ENCODE peak calls at places on chromosomes 1 and 21, in five cellular contexts. M is mammary epithelial cell, T is H9, K is neuronal stem cell, I is Karpas-422. V is an unnamed sample.

GRCh38 chr1:31587720-31588423 is 11.6 kb downstream of the TINAGL1 start:
- DNase-seq in I (peak; percentile 82), T (peak; percentile 90), K (peak; percentile 46), M (no peak), V (no peak)

GRCh38 chr1:184854036-184854435 is 99.4 kb upstream of the EDEM3 start:
- DNase-seq in K (no peak), I (no peak), T (no peak), M (no peak), V (no peak)

GRCh38 chr1:51283977-51284376 is 46.4 kb downstream of the TTC39A start:
- DNase-seq in I (no peak), T (no peak), M (no peak), K (no peak), V (no peak)

GRCh38 chr1:47323475-47324105 is 9.6 kb upstream of the STIL start:
- DNase-seq in M (no peak), K (no peak), T (no peak), I (no peak), V (no peak)

GRCh38 chr1:96130432-96130831 is 591.2 kb upstream of the PTBP2 start:
- DNase-seq in T (no peak), M (no peak), K (no peak), I (no peak), V (no peak)

GRCh38 chr21:38472709-38473108 is 25.6 kb downstream of the ERG start:
- DNase-seq in M (no peak), I (no peak), K (no peak), T (peak; percentile 49), V (no peak)

GRCh38 chr1:224525411-224526040 is 90.6 kb upstream of the CNIH3 start:
- DNase-seq in I (no peak), T (no peak), M (no peak), K (no peak), V (no peak)

GRCh38 chr1:31756578-31756977 is 7.6 kb downstream of the ADGRB2 start:
- DNase-seq in M (no peak), T (no peak), I (no peak), K (no peak), V (no peak)

GRCh38 chr1:186374313-186375151 is 521 bp downstream of the TPR start:
- DNase-seq in M (peak; percentile 55), I (peak; percentile 68), T (no peak), K (peak; percentile 11), V (no peak)

GRCh38 chr1:229092377-229093257 is 178.3 kb upstream of the RAB4A start:
- DNase-seq in I (no peak), T (peak; percentile 49), M (no peak), K (no peak), V (no peak)

GRCh38 chr1:17122449-17123194 is 3.4 kb upstream of the PADI2 start:
- DNase-seq in I (no peak), M (no peak), K (no peak), T (no peak), V (no peak)

GRCh38 chr1:193019442-193020026 is 39.6 kb downstream of the UCHL5 start:
- DNase-seq in T (no peak), K (peak; percentile 4), M (peak; percentile 39), I (peak; percentile 74), V (peak; percentile 41)

GRCh38 chr1:220902916-220903315 is 23.7 kb downstream of the HLX start:
- DNase-seq in K (no peak), M (no peak), T (no peak), I (no peak), V (no peak)

GRCh38 chr1:44696789-44697188 is 22.3 kb downstream of the ARMH1 start:
- DNase-seq in I (peak; percentile 70), T (no peak), K (no peak), M (no peak), V (no peak)

GRCh38 chr21:25709684-25710265 is 24.9 kb downstream of the ATP5PF start:
- DNase-seq in T (peak; percentile 38), I (peak; percentile 58), K (no peak), M (no peak), V (no peak)

GRCh38 chr1:17423781-17424245 is 15.7 kb downstream of the RCC2 start:
- DNase-seq in I (no peak), K (no peak), T (no peak), M (no peak), V (no peak)

GRCh38 chr1:36567601-36568341 is 85.1 kb upstream of the CSF3R start:
- DNase-seq in I (no peak), T (peak; percentile 17), K (no peak), M (no peak), V (no peak)

GRCh38 chr21:37700641-37701202 is 215.5 kb downstream of the KCNJ6 start:
- DNase-seq in M (peak; percentile 73), T (peak; percentile 67), K (peak; percentile 60), I (peak; percentile 91), V (peak; percentile 6)

GRCh38 chr21:43340491-43341348 is 86.2 kb downstream of the SIK1 start:
- DNase-seq in M (peak; percentile 59), K (no peak), T (no peak), I (no peak), V (no peak)

GRCh38 chr1:14304381-14304865 is 294.1 kb upstream of the KAZN start:
- DNase-seq in M (no peak), K (no peak), T (no peak), I (no peak), V (no peak)

GRCh38 chr1:95352767-95353166 is 118.8 kb downstream of the RWDD3 start:
- DNase-seq in T (no peak), K (no peak), I (no peak), M (no peak), V (no peak)

GRCh38 chr1:10696977-10697376 is 99.5 kb downstream of the CASZ1 start:
- DNase-seq in K (no peak), I (no peak), M (no peak), T (no peak), V (no peak)

GRCh38 chr1:10699470-10699835 is 97.0 kb downstream of the CASZ1 start:
- DNase-seq in T (no peak), I (no peak), K (no peak), M (no peak), V (no peak)

GRCh38 chr1:10698726-10699469 is 97.5 kb downstream of the CASZ1 start:
- DNase-seq in I (no peak), M (no peak), K (no peak), T (no peak), V (no peak)

GRCh38 chr1:10694633-10695627 is 101.5 kb downstream of the CASZ1 start:
- DNase-seq in T (peak; percentile 87), M (peak; percentile 78), I (peak; percentile 89), K (peak; percentile 89), V (peak; percentile 78)

GRCh38 chr1:10697621-10698160 is 98.8 kb downstream of the CASZ1 start:
- DNase-seq in K (no peak), M (no peak), I (no peak), T (no peak), V (no peak)
- H3K4me1 ChIP-seq in K (peaks cover 4% of the 10 kb centered on the region), M (peaks cover 16% of the 10 kb centered on the region), I (peaks cover 12% of the 10 kb centered on the region), T (peaks cover 2% of the 10 kb centered on the region), V (peaks cover 8% of the 10 kb centered on the region)

GRCh38 chr1:233654667-233655432 is 40.9 kb downstream of the KCNK1 start:
- DNase-seq in K (no peak), M (peak; percentile 78), I (no peak), T (no peak), V (no peak)

GRCh38 chr1:233656700-233657099 is 42.8 kb downstream of the KCNK1 start:
- DNase-seq in I (no peak), M (peak; percentile 11), K (no peak), T (no peak), V (no peak)

GRCh38 chr1:233655433-233655844 is 41.5 kb downstream of the KCNK1 start:
- DNase-seq in K (no peak), I (no peak), T (no peak), M (no peak), V (no peak)

GRCh38 chr1:233657466-233657865 is 43.6 kb downstream of the KCNK1 start:
- DNase-seq in T (no peak), M (no peak), I (no peak), K (no peak), V (no peak)

GRCh38 chr1:233656032-233656620 is 42.2 kb downstream of the KCNK1 start:
- DNase-seq in I (no peak), K (no peak), T (no peak), M (no peak), V (no peak)
- H3K27ac ChIP-seq in I (no peak overlapping the region), K (no peak overlapping the region), T (no peak overlapping the region), M (no peak overlapping the region), V (no peak overlapping the region)

DNA sequence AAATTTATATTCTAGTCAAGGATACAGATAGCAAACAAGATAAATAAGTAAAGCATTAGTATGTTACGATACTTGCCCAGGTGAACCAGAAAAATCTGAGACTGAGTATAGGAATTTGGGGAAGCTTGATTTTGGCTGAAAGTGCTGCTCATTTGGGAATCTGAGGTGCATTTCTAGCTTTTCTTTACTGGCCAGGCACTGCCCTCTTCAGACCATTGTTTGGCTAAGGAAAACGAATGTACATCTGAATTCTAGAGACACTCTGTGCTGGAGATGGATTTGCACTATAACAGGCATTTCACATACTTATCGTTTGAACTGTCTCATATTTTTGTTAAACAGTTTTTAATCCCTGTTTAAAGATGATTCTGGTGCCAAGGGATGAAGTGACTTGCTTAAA is 23.4 kb downstream of the ARID1A start:
- DNase-seq in M (no peak), I (no peak), K (no peak), T (no peak), V (no peak)
- H3K4me1 ChIP-seq in M (peaks cover 25% of the 10 kb centered on the region), I (peaks cover 37% of the 10 kb centered on the region), K (peaks cover 19% of the 10 kb centered on the region), T (peaks cover 5% of the 10 kb centered on the region), V (peaks cover 96% of the 10 kb centered on the region)

GRCh38 chr1:11279152-11279551 is 6.2 kb downstream of the UBIAD1 start:
- DNase-seq in I (no peak), M (no peak), K (no peak), T (no peak), V (no peak)
- H3K27ac ChIP-seq in I (no peak overlapping the region), M (no peak overlapping the region), K (no peak overlapping the region), T (no peak overlapping the region), V (no peak overlapping the region)

GRCh38 chr1:34367954-34368353 is 191.2 kb downstream of the C1orf94 start:
- DNase-seq in T (no peak), K (no peak), M (no peak), I (no peak), V (no peak)
- H3K4me1 ChIP-seq in T (no peaks in the 10 kb centered on the region), K (no peaks in the 10 kb centered on the region), M (no peaks in the 10 kb centered on the region), I (no peaks in the 10 kb centered on the region), V (no peaks in the 10 kb centered on the region)

DNA sequence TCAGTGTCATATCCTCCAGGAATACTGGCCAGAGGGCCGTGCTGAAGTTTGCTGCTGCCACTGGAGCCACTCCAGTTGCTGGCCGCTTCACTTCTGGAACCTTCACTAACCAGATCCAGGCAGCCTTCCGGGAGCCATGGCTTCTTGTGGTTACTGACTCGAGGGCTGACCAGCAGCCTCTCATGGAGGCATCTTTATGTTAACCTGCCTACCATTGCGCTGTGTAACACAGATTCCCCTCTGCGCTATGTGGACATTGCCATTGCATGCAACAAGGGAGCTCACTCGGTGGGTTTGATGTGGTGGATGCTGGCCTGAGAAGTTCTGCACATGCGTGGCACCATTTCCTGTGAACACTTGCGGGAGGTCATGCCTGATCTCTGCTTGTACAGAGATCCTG is 24.8 kb downstream of the MTR start:
- DNase-seq in M (no peak), K (no peak), T (no peak), I (no peak), V (no peak)
- H3K27ac ChIP-seq in M (no peak overlapping the region), K (no peak overlapping the region), T (no peak overlapping the region), I (no peak overlapping the region), V (no peak overlapping the region)